ENCODE peak calls at places on chromosome 2, in seven cellular contexts. W is fibroblast of the aortic adventitia; E is omental fat pad; C is astrocyte of the spinal cord; R is H9; U is CD8-positive, alpha-beta T cell; V is sigmoid colon. G is an unnamed sample.

GRCh38 chr2:96530474-96531357 is 5.8 kb upstream of the ARID5A start:
- DNase-seq in W (no peak), E (no peak), C (no peak), R (no peak), U (no peak), V (peak; percentile 61), G (no peak)

GRCh38 chr2:42353792-42354429 is 7.1 kb downstream of the COX7A2L start:
- DNase-seq in W (no peak), E (no peak), C (no peak), R (no peak), U (no peak), V (no peak), G (no peak)

GRCh38 chr2:3423492-3424170 is 44.1 kb downstream of the TRAPPC12 start:
- DNase-seq in W (peak; percentile 60), E (peak; percentile 83), C (peak; percentile 50), R (peak; percentile 79), U (peak; percentile 75), V (no peak), G (peak; percentile 94)

GRCh38 chr2:222835142-222835822 is 25.6 kb upstream of the ACSL3 start:
- DNase-seq in W (no peak), E (no peak), C (no peak), R (no peak), U (no peak), V (no peak), G (no peak)

GRCh38 chr2:108490506-108491122 is 41.6 kb downstream of the GCC2 start:
- DNase-seq in W (no peak), E (no peak), C (no peak), R (no peak), U (no peak), V (no peak), G (no peak)

GRCh38 chr2:178807227-178808008 is at the start of gene TTN:
- DNase-seq in W (no peak), E (no peak), C (no peak), R (no peak), U (no peak), V (no peak), G (no peak)

GRCh38 chr2:60948926-60949579 is 67.7 kb downstream of the REL start:
- DNase-seq in W (peak; percentile 52), E (no peak), C (peak; percentile 56), R (no peak), U (no peak), V (no peak), G (no peak)

GRCh38 chr2:175227382-175227781 is 45.9 kb upstream of the ATP5MC3 start:
- DNase-seq in W (no peak), E (no peak), C (no peak), R (no peak), U (no peak), V (no peak), G (no peak)

GRCh38 chr2:5387421-5387820 is 304.8 kb upstream of the SOX11 start:
- DNase-seq in W (no peak), E (no peak), C (peak; percentile 53), R (no peak), U (no peak), V (no peak), G (no peak)

GRCh38 chr2:61535449-61535848 is 2.7 kb downstream of the XPO1 start:
- DNase-seq in W (no peak), E (no peak), C (peak; percentile 12), R (no peak), U (no peak), V (no peak), G (no peak)

GRCh38 chr2:209642146-209642815 is 129.4 kb upstream of the UNC80 start:
- DNase-seq in W (peak; percentile 30), E (no peak), C (peak; percentile 20), R (no peak), U (no peak), V (no peak), G (no peak)

GRCh38 chr2:236548179-236548918 is 21.3 kb upstream of the ACKR3 start:
- DNase-seq in W (peak; percentile 69), E (no peak), C (peak; percentile 51), R (no peak), U (no peak), V (no peak), G (no peak)

GRCh38 chr2:32402087-32402486 is 45.3 kb downstream of the BIRC6 start:
- DNase-seq in W (no peak), E (no peak), C (no peak), R (no peak), U (no peak), V (no peak), G (no peak)

GRCh38 chr2:192162392-192163042 is 32.2 kb downstream of the TMEFF2 start:
- DNase-seq in W (peak; percentile 90), E (peak; percentile 81), C (peak; percentile 82), R (peak; percentile 39), U (peak; percentile 64), V (peak; percentile 80), G (peak; percentile 86)

GRCh38 chr2:215354771-215355695 is 43.2 kb downstream of the ATIC start:
- DNase-seq in W (peak; percentile 77), E (no peak), C (peak; percentile 64), R (no peak), U (no peak), V (no peak), G (no peak)

GRCh38 chr2:230521386-230521785 is 105.4 kb downstream of the SP100 start:
- DNase-seq in W (no peak), E (no peak), C (no peak), R (no peak), U (no peak), V (no peak), G (no peak)

GRCh38 chr2:12412898-12413305 is 303.8 kb upstream of the TRIB2 start:
- DNase-seq in W (peak; percentile 42), E (no peak), C (peak; percentile 31), R (no peak), U (no peak), V (no peak), G (no peak)

GRCh38 chr2:111028720-111029119 is 92.0 kb upstream of the BCL2L11 start:
- DNase-seq in W (no peak), E (no peak), C (no peak), R (no peak), U (no peak), V (no peak), G (no peak)

GRCh38 chr2:237743561-237744269 is 54.9 kb upstream of the RBM44 start:
- DNase-seq in W (peak; percentile 38), E (no peak), C (peak; percentile 23), R (no peak), U (no peak), V (no peak), G (no peak)

GRCh38 chr2:102245266-102246151 is 58.7 kb downstream of the IL1RL2 start:
- DNase-seq in W (peak; percentile 81), E (no peak), C (peak; percentile 46), R (peak; percentile 42), U (no peak), V (no peak), G (peak; percentile 86)

GRCh38 chr2:118737690-118738089 is 109.8 kb downstream of the EN1 start:
- DNase-seq in W (no peak), E (no peak), C (no peak), R (no peak), U (no peak), V (no peak), G (peak; percentile 59)

GRCh38 chr2:20444993-20445910 is 1.6 kb upstream of the RHOB start:
- DNase-seq in W (no peak), E (no peak), C (no peak), R (no peak), U (no peak), V (peak; percentile 77), G (no peak)
- TF ChIP-seq CTCF in W (no peak), E (no peak), C (no peak), R (no peak), U (no peak), V (no peak), G (no peak)

GRCh38 chr2:124032799-124033198 is 7.7 kb downstream of the CNTNAP5 start:
- DNase-seq in W (no peak), E (no peak), C (no peak), R (no peak), U (no peak), V (no peak), G (no peak)

GRCh38 chr2:124025349-124025720 is 248 bp downstream of the CNTNAP5 start:
- DNase-seq in W (no peak), E (no peak), C (no peak), R (no peak), U (no peak), V (no peak), G (no peak)

GRCh38 chr2:124025896-124026295 is 809 bp downstream of the CNTNAP5 start:
- DNase-seq in W (no peak), E (no peak), C (no peak), R (no peak), U (no peak), V (no peak), G (no peak)

GRCh38 chr2:124024491-124025348 is at the start of gene CNTNAP5:
- DNase-seq in W (peak; percentile 5), E (no peak), C (peak; percentile 5), R (peak; percentile 84), U (peak; percentile 11), V (no peak), G (no peak)

GRCh38 chr2:124027182-124027581 is 2.1 kb downstream of the CNTNAP5 start:
- DNase-seq in W (peak; percentile 53), E (no peak), C (peak; percentile 35), R (peak; percentile 47), U (no peak), V (no peak), G (no peak)
- TF ChIP-seq CTCF in W (peak; percentile 57), E (no peak), C (peak; percentile 52), R (peak; percentile 89), U (no peak), V (no peak), G (no peak)

DNA sequence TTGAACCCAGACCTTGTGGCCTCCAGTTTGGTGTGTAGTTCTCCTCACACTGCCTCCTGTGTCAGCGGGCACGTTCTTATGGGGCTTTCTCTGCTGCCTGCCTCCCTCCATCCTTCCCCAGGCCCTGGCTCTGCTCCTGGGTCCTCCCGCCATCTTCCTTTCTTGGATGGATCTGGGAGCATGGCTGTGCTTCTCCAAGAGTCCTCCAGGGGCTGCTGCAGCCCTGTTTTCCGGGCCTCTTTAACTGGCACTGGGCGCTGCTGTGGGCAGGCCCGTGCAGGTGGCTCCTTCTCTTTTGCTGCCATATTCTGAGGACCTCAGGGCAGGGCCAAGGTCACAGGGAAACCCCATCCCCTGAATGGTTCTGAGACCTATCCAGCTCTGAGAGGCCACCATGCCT is 17.8 kb downstream of the THNSL2 start:
- DNase-seq in W (no peak), E (no peak), C (no peak), R (peak; percentile 72), U (no peak), V (no peak), G (no peak)
- TF ChIP-seq CTCF in W (no peak), E (no peak), C (peak; percentile 15), R (peak; percentile 72), U (no peak), V (no peak), G (no peak)

DNA sequence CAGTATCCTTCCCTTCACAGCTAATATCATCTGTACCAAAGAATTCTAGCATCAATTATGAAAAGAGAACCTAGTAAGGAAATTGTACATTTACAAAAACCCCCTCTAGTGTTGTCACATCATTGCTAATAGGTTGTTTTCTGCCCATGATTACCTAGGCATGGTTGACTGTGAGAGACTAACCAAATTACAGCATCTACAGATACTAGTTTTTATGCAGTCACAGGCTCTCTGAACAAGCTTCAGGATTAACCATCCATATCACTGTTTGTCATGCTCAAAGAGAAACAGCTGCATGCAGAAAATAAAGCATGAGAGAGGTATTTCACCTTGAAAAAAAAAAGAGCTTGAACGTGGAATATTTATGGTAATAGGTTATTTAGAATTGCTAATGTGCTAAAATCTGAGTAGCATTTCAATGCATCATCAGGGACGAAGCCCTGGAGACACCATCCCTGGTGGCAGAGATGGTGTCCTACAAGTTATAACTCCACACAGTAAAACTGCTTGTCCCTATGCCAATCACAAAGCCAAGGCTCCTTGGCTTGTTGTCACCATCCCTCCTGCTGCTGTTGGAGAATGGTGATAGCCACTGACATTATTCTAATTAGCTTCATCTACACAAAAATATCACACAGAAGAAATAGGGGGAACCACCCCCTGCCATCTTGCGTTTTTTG is 5.4 kb downstream of the NEB start:
- DNase-seq in W (no peak), E (no peak), C (no peak), R (no peak), U (no peak), V (no peak), G (no peak)
- TF ChIP-seq CTCF in W (no peak), E (no peak), C (no peak), R (peak; percentile 51), U (no peak), V (no peak), G (no peak)